ENCODE peak calls at places on chromosomes 7 and 10, in four cellular contexts. P, V, B and L are unnamed samples. For H3K36me3, the result is how much of the 10 kb centered on the place peaks cover.

GRCh38 chr7:3730271-3730670 is 429.2 kb downstream of the SDK1 start:
- DNase-seq in V (no peak), B (no peak), P (no peak), L (no peak)

GRCh38 chr10:124354411-124355382 is 64.0 kb downstream of the OAT start:
- DNase-seq in P (peak), B (peak), V (peak), L (peak)

GRCh38 chr7:100859856-100860255 is 7.3 kb upstream of the TRIP6 start:
- DNase-seq in V (no peak), B (no peak), P (no peak), L (peak)

GRCh38 chr7:157524731-157525130 is 187.9 kb downstream of the DNAJB6 start:
- DNase-seq in P (no peak), B (no peak), V (no peak), L (no peak)

GRCh38 chr10:127012769-127013152 is 107.5 kb downstream of the DOCK1 start:
- DNase-seq in P (no peak), V (no peak), B (peak), L (no peak)

GRCh38 chr10:110460111-110460809 is 37.4 kb upstream of the DUSP5 start:
- DNase-seq in B (peak), V (peak), P (no peak), L (no peak)

GRCh38 chr7:82257118-82257695 is 186.4 kb downstream of the CACNA2D1 start:
- DNase-seq in P (no peak), V (no peak), B (no peak), L (no peak)

GRCh38 chr10:130959752-130960195 is 351.7 kb downstream of the TCERG1L start:
- DNase-seq in B (no peak), P (no peak), V (no peak), L (no peak)

GRCh38 chr7:134763960-134764359 is 15.5 kb upstream of the CALD1 start:
- DNase-seq in P (no peak), B (no peak), V (no peak), L (no peak)

GRCh38 chr7:30315589-30315988 is 31.2 kb downstream of the ZNRF2 start:
- DNase-seq in V (no peak), P (no peak), B (no peak), L (no peak)

GRCh38 chr10:126670886-126671285 is 393 bp upstream of the C10orf90 start:
- DNase-seq in V (no peak), B (no peak), P (no peak), L (no peak)

GRCh38 chr7:88628363-88629085 is 131.0 kb upstream of the ZNF804B start:
- DNase-seq in B (no peak), V (no peak), P (no peak), L (no peak)

GRCh38 chr7:55086413-55087201 is 67.8 kb downstream of the EGFR start:
- DNase-seq in B (no peak), P (no peak), V (no peak), L (no peak)

GRCh38 chr10:49093922-49094321 is 21.4 kb downstream of the VSTM4 start:
- DNase-seq in B (no peak), V (no peak), P (no peak), L (no peak)

GRCh38 chr7:2108501-2109250 is 124.1 kb downstream of the MAD1L1 start:
- DNase-seq in V (no peak), P (peak), B (no peak), L (peak)

GRCh38 chr10:22824984-22825383 is 102.9 kb upstream of the ARMC3 start:
- DNase-seq in V (no peak), P (no peak), B (no peak), L (no peak)

GRCh38 chr7:40200791-40201190 is 66.0 kb downstream of the SUGCT start:
- DNase-seq in B (no peak), P (no peak), V (no peak), L (no peak)

GRCh38 chr7:27670676-27671075 is 8.0 kb upstream of the HIBADH start:
- DNase-seq in B (no peak), P (no peak), V (no peak), L (no peak)

GRCh38 chr10:104642311-104643022 is 1.4 kb downstream of the SORCS3 start:
- DNase-seq in P (peak), V (no peak), B (peak), L (peak)

GRCh38 chr10:120996456-120997053 is 145.4 kb downstream of the WDR11 start:
- DNase-seq in V (no peak), B (no peak), P (no peak), L (no peak)

DNA sequence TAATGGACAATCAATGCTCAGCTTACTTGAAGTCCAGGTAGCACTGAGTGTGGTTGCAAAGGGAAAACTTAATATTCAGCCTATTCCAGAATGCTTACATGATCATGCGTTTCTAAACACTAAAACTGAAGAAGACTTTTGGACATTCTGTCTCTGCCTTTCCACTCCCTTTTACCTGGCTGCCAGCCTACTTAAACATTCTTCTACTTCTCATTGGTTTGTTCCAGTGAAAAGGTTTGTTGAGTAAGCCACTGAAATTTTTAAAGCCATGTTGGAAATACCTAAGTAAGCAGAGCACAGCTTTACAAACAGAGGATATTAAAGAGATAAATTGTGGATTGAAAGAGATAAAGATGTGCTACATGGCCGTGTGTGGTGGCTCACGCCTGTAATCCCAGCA is 1280.8 kb upstream of the AUTS2 start:
- DNase-seq in B (no peak), V (no peak), P (no peak), L (no peak)
- H3K4me3 ChIP-seq in B (no peak), V (no peak), P (no peak), L (no peak)

GRCh38 chr7:6147627-6148026 is 116.5 kb downstream of the ANKRD61 start:
- DNase-seq in P (no peak), V (no peak), B (no peak), L (no peak)
- H3K36me3 ChIP-seq in P (half or more), V (half or more), B (half or more), L (under half)

DNA sequence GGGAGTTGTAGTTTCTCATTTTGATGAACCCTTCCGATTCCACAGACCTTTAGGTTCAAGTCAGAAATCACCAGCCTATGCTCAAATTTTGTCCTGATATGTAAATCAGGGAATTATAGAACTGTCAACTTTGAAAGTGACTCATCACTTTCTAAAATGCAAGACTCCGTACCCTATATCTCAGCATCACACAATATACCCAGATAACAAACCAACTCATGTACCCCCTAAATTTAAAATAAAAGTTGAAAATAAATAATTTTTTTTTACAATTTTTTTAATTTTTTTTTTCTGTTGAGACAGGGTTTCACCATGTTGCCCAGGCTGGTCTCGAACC is 393 bp upstream of the ARHGAP19 start:
- DNase-seq in P (no peak), B (no peak), V (no peak), L (no peak)
- H3K4me3 ChIP-seq in P (no peak), B (peak), V (no peak), L (no peak)

DNA sequence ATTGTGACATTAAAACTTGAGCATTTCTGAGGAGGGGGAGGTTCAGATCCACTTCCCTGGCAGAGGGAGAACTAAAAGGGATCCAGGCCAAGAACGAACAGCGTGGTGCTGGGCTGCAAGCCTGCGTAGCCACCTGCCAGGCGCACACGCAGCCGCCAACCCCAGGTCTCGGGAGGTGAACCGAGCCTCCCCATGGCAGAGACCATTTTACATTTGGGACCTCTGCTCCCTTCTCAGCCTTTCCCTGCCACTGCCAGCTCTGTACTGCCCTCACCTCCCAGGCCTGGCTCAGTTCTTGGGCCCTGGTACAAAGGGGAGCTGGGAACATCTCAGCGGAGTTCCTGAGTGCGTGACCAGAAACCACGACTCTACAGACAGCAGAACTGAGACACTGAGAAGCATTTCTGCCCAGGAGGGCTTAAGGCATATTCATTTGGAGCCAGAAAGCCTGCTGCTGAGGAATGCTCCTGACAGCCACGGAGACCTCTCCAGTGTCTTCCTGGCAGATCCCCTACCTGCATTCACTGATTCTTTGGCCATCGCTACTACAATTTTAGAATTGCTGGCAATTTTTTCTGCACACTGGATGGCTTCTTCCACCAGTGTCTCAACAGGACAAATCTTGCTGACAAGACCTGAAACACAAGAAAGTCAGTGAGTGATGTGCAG is 7.6 kb downstream of the ECHS1 start:
- DNase-seq in V (no peak), B (no peak), P (no peak), L (no peak)
- H3K36me3 ChIP-seq in V (under half), B (half or more), P (half or more), L (under half)